ENCODE peak calls at places on chromosomes 11 and 22, in eight cellular contexts. L is HT1080, Z is NCI-H460, I is nephron progenitor cell, N is A549, D is lower leg skin, O is GM10248, J is HS-27A. Q is an unnamed sample.
A peak's percentile ranks its signal among the peaks of the same experiment; 100 is the strongest.

GRCh38 chr11:126339866-126340434 is 15.5 kb upstream of the ST3GAL4 start:
- DNase-seq in L (no peak), Z (no peak), I (peak; percentile 45), N (peak; percentile 64), D (no peak), O (no peak), J (no peak), Q (no peak)

GRCh38 chr11:113595810-113596594 is 110.1 kb downstream of the TMPRSS5 start:
- DNase-seq in L (no peak), Z (no peak), I (no peak), N (no peak), D (no peak), O (no peak), J (no peak), Q (no peak)

GRCh38 chr11:8384199-8384821 is 120.6 kb upstream of the LMO1 start:
- DNase-seq in L (peak; percentile 72), Z (no peak), I (peak; percentile 40), N (peak; percentile 22), D (no peak), O (no peak), J (no peak), Q (no peak)

GRCh38 chr11:78941226-78941851 is 366.7 kb upstream of the NARS2 start:
- DNase-seq in L (no peak), Z (no peak), I (no peak), N (no peak), D (no peak), O (no peak), J (no peak), Q (no peak)

GRCh38 chr11:12457030-12457600 is 79.7 kb downstream of the PARVA start:
- DNase-seq in L (no peak), Z (no peak), I (no peak), N (no peak), D (no peak), O (no peak), J (no peak), Q (no peak)

GRCh38 chr11:35146074-35146521 is 7.1 kb downstream of the CD44 start:
- DNase-seq in L (peak; percentile 3), Z (no peak), I (no peak), N (no peak), D (no peak), O (peak; percentile 48), J (no peak), Q (no peak)

GRCh38 chr11:124796312-124796711 is 3.9 kb downstream of the MSANTD2 start:
- DNase-seq in L (no peak), Z (no peak), I (no peak), N (no peak), D (no peak), O (no peak), J (no peak), Q (no peak)

GRCh38 chr11:8807544-8808225 is 103.3 kb upstream of the AKIP1 start:
- DNase-seq in L (peak; percentile 82), Z (no peak), I (no peak), N (no peak), D (peak; percentile 35), O (no peak), J (peak; percentile 62), Q (no peak)

GRCh38 chr22:29108137-29108536 is 35.3 kb downstream of the KREMEN1 start:
- DNase-seq in L (peak; percentile 21), Z (no peak), I (no peak), N (peak; percentile 38), D (no peak), O (no peak), J (no peak), Q (no peak)

GRCh38 chr22:16804882-16805281 is 20.3 kb downstream of the XKR3 start:
- DNase-seq in L (no peak), Z (no peak), I (no peak), N (no peak), D (no peak), O (no peak), J (no peak), Q (no peak)

GRCh38 chr11:65653229-65654225 is 9.2 kb downstream of the RELA start:
- DNase-seq in L (no peak), Z (no peak), I (no peak), N (no peak), D (no peak), O (no peak), J (no peak), Q (no peak)

GRCh38 chr11:48109046-48109666 is 107.5 kb upstream of the OR4B1 start:
- DNase-seq in L (peak; percentile 69), Z (peak; percentile 29), I (no peak), N (peak; percentile 65), D (no peak), O (peak; percentile 38), J (peak; percentile 41), Q (peak; percentile 39)

GRCh38 chr22:28474248-28474647 is 205.4 kb downstream of the TTC28 start:
- DNase-seq in L (no peak), Z (no peak), I (no peak), N (no peak), D (no peak), O (no peak), J (no peak), Q (no peak)

GRCh38 chr11:115126515-115127208 is 377.6 kb downstream of the CADM1 start:
- DNase-seq in L (no peak), Z (no peak), I (no peak), N (no peak), D (no peak), O (peak; percentile 57), J (no peak), Q (no peak)

GRCh38 chr11:92687724-92688123 is 281.7 kb upstream of the MTNR1B start:
- DNase-seq in L (no peak), Z (no peak), I (no peak), N (no peak), D (no peak), O (no peak), J (no peak), Q (no peak)

GRCh38 chr22:20867179-20868099 is 8.6 kb downstream of the SNAP29 start:
- DNase-seq in L (no peak), Z (no peak), I (no peak), N (no peak), D (peak; percentile 62), O (no peak), J (no peak), Q (no peak)

GRCh38 chr22:22374163-22374562 is 129.6 kb downstream of the VPREB1 start:
- DNase-seq in L (no peak), Z (no peak), I (no peak), N (no peak), D (no peak), O (no peak), J (no peak), Q (no peak)

GRCh38 chr11:6455070-6455469 is 14.3 kb upstream of the HPX start:
- DNase-seq in L (no peak), Z (no peak), I (no peak), N (no peak), D (no peak), O (no peak), J (no peak), Q (no peak)

GRCh38 chr22:45502215-45503070 is at the start of gene FBLN1:
- DNase-seq in L (no peak), Z (peak; percentile 1), I (peak; percentile 87), N (peak; percentile 42), D (no peak), O (no peak), J (no peak), Q (peak; percentile 72)

GRCh38 chr11:19576054-19576453 is 136.6 kb upstream of the NAV2 start:
- DNase-seq in L (no peak), Z (no peak), I (no peak), N (no peak), D (no peak), O (no peak), J (no peak), Q (no peak)

GRCh38 chr11:129528296-129528695 is 152.6 kb downstream of the BARX2 start:
- DNase-seq in L (no peak), Z (no peak), I (no peak), N (no peak), D (no peak), O (no peak), J (no peak), Q (no peak)

GRCh38 chr11:9516113-9516512 is 55.3 kb downstream of the ZNF143 start:
- DNase-seq in L (no peak), Z (no peak), I (no peak), N (peak; percentile 53), D (no peak), O (no peak), J (no peak), Q (no peak)

GRCh38 chr22:22752556-22753477 is 108.4 kb downstream of the GGTLC2 start:
- DNase-seq in L (peak; percentile 24), Z (no peak), I (no peak), N (no peak), D (peak; percentile 60), O (no peak), J (no peak), Q (no peak)

GRCh38 chr22:30816413-30816812 is 121.7 kb downstream of the OSBP2 start:
- DNase-seq in L (no peak), Z (no peak), I (no peak), N (no peak), D (no peak), O (no peak), J (no peak), Q (no peak)

GRCh38 chr11:48036466-48036865 is 56.1 kb downstream of the PTPRJ start:
- DNase-seq in L (no peak), Z (no peak), I (no peak), N (no peak), D (no peak), O (no peak), J (no peak), Q (no peak)

GRCh38 chr11:101863361-101863760 is 51.4 kb upstream of the CEP126 start:
- DNase-seq in L (peak; percentile 79), Z (no peak), I (no peak), N (no peak), D (no peak), O (no peak), J (no peak), Q (no peak)

GRCh38 chr11:68841718-68842426 is at the start of gene CPT1A:
- DNase-seq in L (no peak), Z (peak; percentile 55), I (peak; percentile 79), N (peak; percentile 71), D (peak; percentile 62), O (peak; percentile 85), J (no peak), Q (peak; percentile 84)

GRCh38 chr22:46984751-46985506 is 222.5 kb downstream of the TBC1D22A start:
- DNase-seq in L (peak; percentile 72), Z (no peak), I (no peak), N (no peak), D (no peak), O (no peak), J (peak; percentile 17), Q (no peak)

GRCh38 chr22:48692734-48693376 is 1134.8 kb downstream of the BRD1 start:
- DNase-seq in L (no peak), Z (no peak), I (peak; percentile 25), N (no peak), D (no peak), O (no peak), J (no peak), Q (no peak)

GRCh38 chr11:58625086-58625485 is 2.6 kb downstream of the CNTF start:
- DNase-seq in L (no peak), Z (no peak), I (no peak), N (no peak), D (no peak), O (no peak), J (no peak), Q (no peak)

GRCh38 chr11:130162733-130163132 is 3.2 kb downstream of the ST14 start:
- DNase-seq in L (no peak), Z (no peak), I (no peak), N (no peak), D (no peak), O (no peak), J (no peak), Q (no peak)

GRCh38 chr22:27792452-27793165 is 8.9 kb downstream of the MN1 start:
- DNase-seq in L (no peak), Z (no peak), I (no peak), N (no peak), D (no peak), O (no peak), J (no peak), Q (no peak)

GRCh38 chr11:100689141-100689540 is 2.1 kb downstream of the ARHGAP42 start:
- DNase-seq in L (no peak), Z (no peak), I (no peak), N (no peak), D (no peak), O (no peak), J (no peak), Q (no peak)

GRCh38 chr11:113114452-113115027 is 153.3 kb downstream of the NCAM1 start:
- DNase-seq in L (peak; percentile 63), Z (peak; percentile 46), I (peak; percentile 51), N (peak; percentile 33), D (no peak), O (no peak), J (no peak), Q (peak; percentile 65)

Q was measured in HEK293T.